ENCODE peak calls at places on chromosomes 5 and 9, in four cellular contexts. S is HCT116, R is endodermal cell, L is neuronal stem cell. W is an unnamed sample.

GRCh38 chr5:150329038-150329437 is 26.3 kb upstream of the ARSI start:
- DNase-seq in S (no peak), R (no peak), L (no peak), W (no peak)

GRCh38 chr5:65811895-65812294 is 89.9 kb downstream of the NLN start:
- DNase-seq in R (no peak), L (no peak), S (peak; percentile 19), W (peak; percentile 26)

GRCh38 chr9:94894111-94894699 is 167.7 kb downstream of the AOPEP start:
- DNase-seq in R (no peak), S (no peak), L (no peak), W (no peak)

GRCh38 chr5:157990583-157991181 is 131.7 kb upstream of the CLINT1 start:
- DNase-seq in R (no peak), S (no peak), L (no peak), W (no peak)

GRCh38 chr9:134054891-134055811 is 12.7 kb downstream of the BRD3 start:
- DNase-seq in S (no peak), R (peak; percentile 39), L (no peak), W (no peak)

GRCh38 chr5:79143684-79144379 is 32.2 kb downstream of the BHMT start:
- DNase-seq in L (no peak), R (no peak), S (peak; percentile 66), W (no peak)

GRCh38 chr5:143251175-143251574 is 152.3 kb downstream of the NR3C1 start:
- DNase-seq in L (no peak), R (no peak), S (no peak), W (no peak)

GRCh38 chr9:34084562-34084961 is 35.9 kb upstream of the UBAP2 start:
- DNase-seq in L (no peak), S (no peak), R (no peak), W (no peak)

GRCh38 chr9:109870365-109870764 is 90.4 kb downstream of the PALM2AKAP2 start:
- DNase-seq in R (no peak), L (no peak), S (no peak), W (no peak)

GRCh38 chr5:52987711-52988329 is 1.3 kb upstream of the ITGA2 start:
- DNase-seq in L (no peak), S (peak; percentile 93), R (no peak), W (no peak)

GRCh38 chr9:27033815-27034403 is 28.4 kb upstream of the LRRC19 start:
- DNase-seq in R (peak; percentile 83), L (peak; percentile 24), S (peak; percentile 18), W (peak; percentile 82)

GRCh38 chr5:76305264-76305663 is 97.8 kb upstream of the IQGAP2 start:
- DNase-seq in S (no peak), R (no peak), L (no peak), W (no peak)

GRCh38 chr9:22065431-22065830 is 56.3 kb upstream of the CDKN2B start:
- DNase-seq in L (no peak), R (no peak), S (no peak), W (no peak)

GRCh38 chr5:125006011-125006685 is 259.7 kb upstream of the ZNF608 start:
- DNase-seq in R (no peak), L (peak; percentile 69), S (no peak), W (no peak)

GRCh38 chr5:14824490-14824889 is 47.1 kb downstream of the ANKH start:
- DNase-seq in L (no peak), S (no peak), R (no peak), W (no peak)

DNA sequence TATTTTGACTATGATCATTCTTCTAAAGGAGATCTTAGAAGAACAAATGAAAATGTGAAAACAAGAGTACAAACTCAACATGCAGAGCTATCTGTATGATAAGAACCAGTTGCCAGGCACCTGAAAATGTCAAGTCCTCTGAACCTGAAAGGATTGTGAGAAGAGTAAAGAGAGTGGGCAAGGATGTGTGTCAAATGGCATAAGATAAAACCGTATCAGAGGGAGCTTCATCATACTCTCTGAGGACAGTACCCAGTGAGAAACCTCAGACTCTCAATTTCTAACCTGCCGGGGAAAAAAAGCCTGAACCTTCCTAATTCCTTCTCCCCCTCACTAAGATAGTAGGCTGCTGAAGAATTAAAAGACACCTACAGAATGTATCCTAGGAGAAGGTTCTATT is 6.8 kb downstream of the ETF1 start:
- DNase-seq in R (no peak), S (no peak), L (no peak), W (no peak)
- H3K36me3 ChIP-seq in R (peaks cover 88% of the 10 kb centered on the region), S (peaks cover 12% of the 10 kb centered on the region), L (peaks cover 9% of the 10 kb centered on the region), W (no peaks in the 10 kb centered on the region)

DNA sequence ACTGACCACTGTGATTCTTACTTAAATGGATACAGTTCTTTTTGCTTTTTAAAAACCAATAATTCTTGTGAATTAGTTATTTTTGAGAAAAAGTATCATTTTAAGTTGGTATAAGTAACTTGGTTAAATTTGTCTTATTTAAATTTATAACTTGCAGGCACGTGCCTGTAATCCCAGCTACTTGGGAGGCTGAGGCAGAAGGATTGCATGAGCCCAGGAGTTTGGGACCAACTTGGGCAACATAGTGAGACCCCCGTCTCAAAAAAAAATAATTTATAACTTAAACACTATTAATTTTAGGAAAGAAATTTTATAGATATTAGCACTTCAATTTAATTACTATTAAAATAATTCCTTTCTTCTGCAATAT is 5.0 kb downstream of the CPEB4 start:
- DNase-seq in S (no peak), R (no peak), L (no peak), W (no peak)
- H3K4me3 ChIP-seq in S (no peak overlapping the region), R (peak overlapping the region; percentile 88), L (no peak overlapping the region), W (no peak overlapping the region)

GRCh38 chr5:98770158-98770910 is 3.1 kb upstream of the RGMB start:
- DNase-seq in R (peak; percentile 77), L (no peak), S (no peak), W (peak; percentile 81)
- H3K9ac ChIP-seq in R (peak overlapping the region; percentile 84), L (peak overlapping the region; percentile 30), S (peak overlapping the region; percentile 35), W (peak overlapping the region; percentile 97)

DNA sequence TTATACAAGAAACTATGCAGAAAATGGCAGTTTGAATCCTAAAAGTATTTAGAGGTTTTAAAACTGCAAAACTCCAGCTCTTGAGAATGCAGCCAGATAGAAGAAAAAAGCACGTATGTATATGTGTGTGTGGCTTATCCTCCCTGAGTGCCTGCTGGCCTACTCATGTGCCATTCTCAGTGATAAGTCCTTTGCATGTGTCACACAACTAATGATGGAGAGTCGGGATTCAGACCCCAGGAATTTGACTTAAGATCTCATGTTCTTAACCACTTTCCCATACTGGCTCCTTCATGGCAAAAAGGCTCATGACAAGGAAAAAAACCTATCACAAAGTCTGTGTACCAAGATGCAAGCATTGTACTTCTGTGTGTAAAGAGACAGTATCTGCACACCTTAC is 26.6 kb downstream of the SMARCA2 start:
- DNase-seq in L (no peak), S (no peak), R (no peak), W (no peak)
- H3K36me3 ChIP-seq in L (no peaks in the 10 kb centered on the region), S (no peaks in the 10 kb centered on the region), R (no peaks in the 10 kb centered on the region), W (no peaks in the 10 kb centered on the region)

DNA sequence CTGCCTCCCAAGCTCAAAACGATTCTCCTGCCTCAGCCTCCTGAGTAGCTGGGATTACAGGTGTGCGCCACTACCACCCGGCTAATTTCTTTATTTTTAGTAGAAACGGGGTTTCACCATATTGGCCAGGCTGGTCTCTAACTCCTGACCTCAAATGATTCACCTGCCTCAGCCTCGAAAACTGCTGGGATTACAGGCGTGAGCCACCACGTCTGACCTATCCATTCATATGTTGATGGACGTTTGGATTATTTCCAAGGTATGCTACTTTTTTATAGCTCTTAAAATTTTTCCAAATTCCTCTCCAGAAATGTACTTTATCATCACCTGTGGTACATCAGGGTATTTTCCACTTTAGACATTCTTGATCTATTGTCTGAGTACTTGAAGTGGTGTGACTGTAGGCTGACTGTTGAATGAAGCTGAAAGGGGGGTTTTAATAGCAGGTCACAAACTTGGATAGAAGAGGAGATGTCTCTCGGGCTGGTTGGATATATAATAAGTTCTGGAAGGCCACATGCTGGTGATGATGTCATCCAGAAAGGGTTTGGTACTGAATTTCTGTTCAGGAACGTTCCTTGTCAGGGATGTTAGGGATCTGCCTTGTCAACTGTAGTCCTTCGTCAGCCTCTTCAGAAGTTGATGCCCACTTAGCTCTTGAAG is 7.4 kb downstream of the CTNNA1 start:
- DNase-seq in R (no peak), S (no peak), L (no peak), W (no peak)
- H3K4me3 ChIP-seq in R (no peak overlapping the region), S (no peak overlapping the region), L (no peak overlapping the region), W (no peak overlapping the region)

GRCh38 chr5:159175547-159175946 is 33.8 kb downstream of the RNF145 start:
- DNase-seq in S (no peak), L (no peak), R (no peak), W (no peak)
- H3K9ac ChIP-seq in S (no peak overlapping the region), L (no peak overlapping the region), R (no peak overlapping the region), W (no peak overlapping the region)

W was measured in colonic mucosa.